ENCODE peak calls at places on chromosomes 2 and 18, in four cellular contexts. T is T-helper 9 cell; H is activated T-cell treated with anti-CD3 and anti-CD28 coated beads, Interleukin-2, amount 50 U/mL, for 24 hours; I is tibial nerve. J is an unnamed sample.

GRCh38 chr2:9300214-9300613 is 93.6 kb downstream of the ASAP2 start:
- DNase-seq in H (no peak), T (no peak), I (no peak), J (no peak)

GRCh38 chr2:222603501-222603900 is 52.4 kb downstream of the FARSB start:
- DNase-seq in I (no peak), H (no peak), T (no peak), J (no peak)

GRCh38 chr2:164792316-164793127 is 49.1 kb downstream of the COBLL1 start:
- DNase-seq in T (no peak), I (no peak), H (no peak), J (no peak)

GRCh38 chr2:88170472-88170892 is 336 bp downstream of the THNSL2 start:
- DNase-seq in H (peak; percentile 54), T (no peak), I (peak; percentile 30), J (no peak)

GRCh38 chr2:15722980-15723379 is 131.3 kb downstream of the DDX1 start:
- DNase-seq in H (no peak), I (no peak), T (no peak), J (no peak)

GRCh38 chr2:229686122-229686919 is 28.0 kb downstream of the DNER start:
- DNase-seq in H (no peak), T (no peak), I (no peak), J (no peak)

GRCh38 chr2:121137571-121137970 is 147.4 kb downstream of the TFCP2L1 start:
- DNase-seq in H (no peak), I (no peak), T (no peak), J (no peak)

GRCh38 chr2:43340066-43340465 is 113.7 kb upstream of the ZFP36L2 start:
- DNase-seq in T (no peak), I (no peak), H (no peak), J (no peak)

GRCh38 chr18:6414723-6415362 is at the start of gene L3MBTL4:
- DNase-seq in I (peak; percentile 7), T (no peak), H (no peak), J (no peak)

J was measured in NB4.